ENCODE peak calls at places on chromosome X, in six cellular contexts. One of them, this sample, is unnamed.
A peak's percentile ranks its signal among the peaks of the same experiment; 100 is the strongest.

GRCh38 chrX:131747173-131747572 is 203.3 kb downstream of the OR13H1 start:
- DNase-seq in pancreas: peak; percentile 78
- DNase-seq in neural crest cell: no peak
- DNase-seq in lung: peak; percentile 74
- DNase-seq in progenitor cell of endocrine pancreas: no peak
- DNase-seq in transverse colon: peak; percentile 86
- DNase-seq in this sample: no peak

GRCh38 chrX:98203800-98204199 is 1320.1 kb downstream of the RPA4 start:
- DNase-seq in pancreas: no peak
- DNase-seq in transverse colon: no peak
- DNase-seq in progenitor cell of endocrine pancreas: no peak
- DNase-seq in lung: no peak
- DNase-seq in neural crest cell: no peak
- DNase-seq in this sample: no peak

GRCh38 chrX:22164770-22165388 is 107.8 kb upstream of the CBLL2 start:
- DNase-seq in neural crest cell: no peak
- DNase-seq in lung: no peak
- DNase-seq in progenitor cell of endocrine pancreas: no peak
- DNase-seq in pancreas: no peak
- DNase-seq in transverse colon: no peak
- DNase-seq in this sample: no peak

GRCh38 chrX:48045410-48046311 is 25.8 kb downstream of the ZNF630 start:
- DNase-seq in progenitor cell of endocrine pancreas: no peak
- DNase-seq in transverse colon: no peak
- DNase-seq in pancreas: no peak
- DNase-seq in neural crest cell: no peak
- DNase-seq in lung: peak; percentile 34
- DNase-seq in this sample: no peak

GRCh38 chrX:71919436-71919835 is 8.8 kb downstream of the NHSL2 start:
- DNase-seq in pancreas: no peak
- DNase-seq in lung: no peak
- DNase-seq in transverse colon: no peak
- DNase-seq in progenitor cell of endocrine pancreas: no peak
- DNase-seq in neural crest cell: no peak
- DNase-seq in this sample: no peak

GRCh38 chrX:47976254-47977151 is 27.3 kb downstream of the ZNF182 start:
- DNase-seq in lung: no peak
- DNase-seq in neural crest cell: no peak
- DNase-seq in transverse colon: no peak
- DNase-seq in pancreas: no peak
- DNase-seq in progenitor cell of endocrine pancreas: no peak
- DNase-seq in this sample: no peak

GRCh38 chrX:54811301-54811885 is 3.8 kb downstream of the MAGED2 start:
- DNase-seq in lung: no peak
- DNase-seq in progenitor cell of endocrine pancreas: no peak
- DNase-seq in pancreas: no peak
- DNase-seq in neural crest cell: no peak
- DNase-seq in transverse colon: no peak
- DNase-seq in this sample: no peak

GRCh38 chrX:31036895-31037294 is 34.9 kb downstream of the FTHL17 start:
- DNase-seq in transverse colon: peak; percentile 30
- DNase-seq in neural crest cell: peak; percentile 33
- DNase-seq in pancreas: peak; percentile 20
- DNase-seq in progenitor cell of endocrine pancreas: no peak
- DNase-seq in lung: peak; percentile 56
- DNase-seq in this sample: no peak

GRCh38 chrX:23515028-23515427 is 152.3 kb upstream of the PRDX4 start:
- DNase-seq in pancreas: no peak
- DNase-seq in transverse colon: no peak
- DNase-seq in neural crest cell: no peak
- DNase-seq in progenitor cell of endocrine pancreas: no peak
- DNase-seq in lung: no peak
- DNase-seq in this sample: no peak

GRCh38 chrX:129980540-129981206 is 1.8 kb upstream of the BCORL1 start:
- DNase-seq in neural crest cell: peak; percentile 29
- DNase-seq in lung: peak; percentile 52
- DNase-seq in pancreas: peak; percentile 75
- DNase-seq in progenitor cell of endocrine pancreas: peak; percentile 36
- DNase-seq in transverse colon: peak; percentile 73
- DNase-seq in this sample: peak; percentile 17

GRCh38 chrX:9342581-9343051 is 122.2 kb upstream of the TBL1X start:
- DNase-seq in progenitor cell of endocrine pancreas: peak; percentile 38
- DNase-seq in transverse colon: peak; percentile 85
- DNase-seq in lung: peak; percentile 87
- DNase-seq in neural crest cell: peak; percentile 47
- DNase-seq in pancreas: peak; percentile 80
- DNase-seq in this sample: peak; percentile 49

GRCh38 chrX:9957743-9958142 is 9.4 kb upstream of the CLDN34 start:
- DNase-seq in transverse colon: no peak
- DNase-seq in pancreas: no peak
- DNase-seq in progenitor cell of endocrine pancreas: no peak
- DNase-seq in neural crest cell: no peak
- DNase-seq in lung: no peak
- DNase-seq in this sample: no peak

GRCh38 chrX:23838953-23839352 is 56.0 kb downstream of the SAT1 start:
- DNase-seq in lung: no peak
- DNase-seq in progenitor cell of endocrine pancreas: no peak
- DNase-seq in neural crest cell: no peak
- DNase-seq in transverse colon: no peak
- DNase-seq in pancreas: no peak
- DNase-seq in this sample: no peak

GRCh38 chrX:3990569-3990968 is 277.1 kb upstream of the PRKX start:
- DNase-seq in progenitor cell of endocrine pancreas: no peak
- DNase-seq in transverse colon: no peak
- DNase-seq in pancreas: no peak
- DNase-seq in neural crest cell: no peak
- DNase-seq in lung: no peak
- DNase-seq in this sample: no peak

GRCh38 chrX:32448320-32448719 is 763.0 kb downstream of the DMD start:
- DNase-seq in pancreas: no peak
- DNase-seq in lung: no peak
- DNase-seq in neural crest cell: no peak
- DNase-seq in transverse colon: no peak
- DNase-seq in progenitor cell of endocrine pancreas: no peak
- DNase-seq in this sample: no peak

GRCh38 chrX:104136241-104137019 is 20.4 kb downstream of the SLC25A53 start:
- DNase-seq in progenitor cell of endocrine pancreas: peak; percentile 49
- DNase-seq in lung: peak; percentile 74
- DNase-seq in transverse colon: peak; percentile 67
- DNase-seq in neural crest cell: peak; percentile 70
- DNase-seq in pancreas: peak; percentile 67
- DNase-seq in this sample: peak; percentile 33

GRCh38 chrX:139560221-139560620 is 29.7 kb downstream of the F9 start:
- DNase-seq in transverse colon: no peak
- DNase-seq in lung: no peak
- DNase-seq in neural crest cell: no peak
- DNase-seq in progenitor cell of endocrine pancreas: no peak
- DNase-seq in pancreas: no peak
- DNase-seq in this sample: no peak

GRCh38 chrX:155819525-155819924 is 61.6 kb upstream of the VAMP7 start:
- DNase-seq in transverse colon: no peak
- DNase-seq in lung: no peak
- DNase-seq in pancreas: no peak
- DNase-seq in neural crest cell: no peak
- DNase-seq in progenitor cell of endocrine pancreas: no peak
- DNase-seq in this sample: no peak

GRCh38 chrX:153953342-153953830 is 8.9 kb upstream of the RENBP start:
- DNase-seq in progenitor cell of endocrine pancreas: peak; percentile 77
- DNase-seq in lung: peak; percentile 74
- DNase-seq in pancreas: no peak
- DNase-seq in transverse colon: peak; percentile 81
- DNase-seq in neural crest cell: peak; percentile 96
- DNase-seq in this sample: peak; percentile 70

GRCh38 chrX:46574941-46575381 is 1.4 kb downstream of the CHST7 start:
- DNase-seq in progenitor cell of endocrine pancreas: peak; percentile 24
- DNase-seq in lung: no peak
- DNase-seq in pancreas: no peak
- DNase-seq in transverse colon: no peak
- DNase-seq in neural crest cell: no peak
- DNase-seq in this sample: peak; percentile 17

DNA sequence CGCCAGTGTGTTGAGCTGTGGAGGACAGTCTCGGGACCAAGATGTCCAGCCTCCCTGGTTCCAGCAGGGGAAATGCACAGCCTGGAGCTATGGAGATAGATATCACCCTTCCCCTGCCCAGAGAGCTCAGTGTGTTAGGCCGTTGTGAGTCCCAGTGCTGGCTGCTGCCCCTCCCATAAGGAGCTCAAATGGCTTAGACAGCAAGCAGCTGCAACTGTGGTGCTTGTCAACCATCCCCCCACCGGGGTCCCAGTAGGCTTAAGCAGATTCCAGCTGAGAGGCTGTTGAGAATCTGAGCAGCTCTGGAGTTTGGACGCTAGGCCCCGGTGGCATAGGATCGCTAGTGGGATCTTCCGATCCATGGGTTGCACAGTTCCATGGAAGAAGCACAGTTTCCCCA is 181.8 kb upstream of the POF1B start:
- DNase-seq in transverse colon: no peak
- DNase-seq in progenitor cell of endocrine pancreas: no peak
- DNase-seq in neural crest cell: no peak
- DNase-seq in pancreas: no peak
- DNase-seq in lung: no peak
- DNase-seq in this sample: no peak
- TF ChIP-seq CTCF in transverse colon: no peak
- TF ChIP-seq CTCF in progenitor cell of endocrine pancreas: no peak
- TF ChIP-seq CTCF in neural crest cell: no peak
- TF ChIP-seq CTCF in pancreas: no peak
- TF ChIP-seq CTCF in lung: no peak
- TF ChIP-seq CTCF in this sample: no peak

GRCh38 chrX:106874075-106874474 is 29.1 kb downstream of the RIPPLY1 start:
- DNase-seq in progenitor cell of endocrine pancreas: no peak
- DNase-seq in lung: no peak
- DNase-seq in neural crest cell: no peak
- DNase-seq in pancreas: no peak
- DNase-seq in transverse colon: no peak
- DNase-seq in this sample: no peak
- TF ChIP-seq CTCF in progenitor cell of endocrine pancreas: peak; percentile 60
- TF ChIP-seq CTCF in lung: peak; percentile 17
- TF ChIP-seq CTCF in neural crest cell: peak; percentile 71
- TF ChIP-seq CTCF in pancreas: peak; percentile 17
- TF ChIP-seq CTCF in transverse colon: peak; percentile 56
- TF ChIP-seq CTCF in this sample: peak; percentile 40

DNA sequence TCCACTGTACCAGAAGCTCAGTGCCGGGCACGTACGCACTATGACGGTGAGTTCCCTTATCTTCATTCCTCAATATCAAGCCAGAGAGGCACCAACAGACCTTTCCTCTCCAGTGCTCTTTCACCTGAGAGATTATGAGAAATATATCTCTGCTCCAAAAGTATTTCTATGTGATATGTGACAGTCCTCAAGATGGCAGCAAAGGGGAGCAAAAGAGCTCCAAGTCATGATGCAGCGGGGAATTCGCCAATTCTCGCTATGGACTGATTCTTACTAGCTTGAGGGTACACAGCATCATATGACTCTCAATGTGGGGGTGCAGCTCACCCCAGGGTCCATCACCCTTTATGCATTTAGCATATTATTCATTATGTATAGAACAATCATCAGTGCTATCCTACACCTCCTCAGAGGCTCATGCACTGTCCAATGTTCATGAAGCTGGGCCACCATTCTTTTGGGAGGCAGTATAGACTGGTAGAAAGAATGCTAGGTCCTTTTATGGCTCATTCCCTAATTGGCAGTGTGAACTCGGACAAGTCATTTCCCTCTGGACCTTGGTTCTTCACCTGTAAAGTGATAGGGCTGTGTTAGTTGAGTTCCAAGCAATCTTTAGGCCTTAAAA is 12.8 kb upstream of the IQSEC2 start:
- DNase-seq in transverse colon: no peak
- DNase-seq in pancreas: no peak
- DNase-seq in progenitor cell of endocrine pancreas: no peak
- DNase-seq in neural crest cell: no peak
- DNase-seq in lung: no peak
- DNase-seq in this sample: no peak
- TF ChIP-seq CTCF in transverse colon: no peak
- TF ChIP-seq CTCF in pancreas: no peak
- TF ChIP-seq CTCF in progenitor cell of endocrine pancreas: no peak
- TF ChIP-seq CTCF in neural crest cell: peak; percentile 27
- TF ChIP-seq CTCF in lung: no peak
- TF ChIP-seq CTCF in this sample: no peak

GRCh38 chrX:113973706-113974105 is 610.2 kb upstream of the HTR2C start:
- DNase-seq in neural crest cell: no peak
- DNase-seq in lung: no peak
- DNase-seq in transverse colon: no peak
- DNase-seq in progenitor cell of endocrine pancreas: no peak
- DNase-seq in pancreas: no peak
- DNase-seq in this sample: no peak
- TF ChIP-seq CTCF in neural crest cell: no peak
- TF ChIP-seq CTCF in lung: no peak
- TF ChIP-seq CTCF in transverse colon: no peak
- TF ChIP-seq CTCF in progenitor cell of endocrine pancreas: no peak
- TF ChIP-seq CTCF in pancreas: no peak
- TF ChIP-seq CTCF in this sample: no peak

GRCh38 chrX:152197425-152197824 is 59.0 kb upstream of the MAGEA10 start:
- DNase-seq in neural crest cell: no peak
- DNase-seq in transverse colon: no peak
- DNase-seq in pancreas: no peak
- DNase-seq in lung: no peak
- DNase-seq in progenitor cell of endocrine pancreas: no peak
- DNase-seq in this sample: no peak
- TF ChIP-seq CTCF in neural crest cell: no peak
- TF ChIP-seq CTCF in transverse colon: no peak
- TF ChIP-seq CTCF in pancreas: no peak
- TF ChIP-seq CTCF in lung: no peak
- TF ChIP-seq CTCF in progenitor cell of endocrine pancreas: no peak
- TF ChIP-seq CTCF in this sample: no peak

DNA sequence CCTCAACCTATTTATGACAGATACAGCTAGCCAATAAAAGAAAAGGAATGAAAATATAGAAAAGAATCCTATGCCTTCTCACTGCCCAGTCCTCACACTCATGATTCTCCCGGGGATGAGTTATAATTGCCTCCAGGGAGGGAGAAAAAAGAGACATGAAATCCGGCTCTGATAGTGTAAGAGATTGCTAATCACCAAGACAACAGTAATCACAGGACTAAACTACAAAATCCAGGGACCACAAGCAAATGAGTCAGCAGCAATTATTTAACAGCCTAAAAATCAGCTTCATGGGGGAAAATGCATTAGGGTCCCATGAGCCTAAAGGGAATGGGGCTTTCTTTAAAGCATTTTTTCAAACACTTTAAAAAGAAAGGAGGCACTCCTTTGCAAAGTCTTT is 95.8 kb upstream of the DUSP21 start:
- DNase-seq in progenitor cell of endocrine pancreas: no peak
- DNase-seq in pancreas: no peak
- DNase-seq in lung: no peak
- DNase-seq in neural crest cell: no peak
- DNase-seq in transverse colon: no peak
- DNase-seq in this sample: no peak
- TF ChIP-seq CTCF in progenitor cell of endocrine pancreas: no peak
- TF ChIP-seq CTCF in pancreas: no peak
- TF ChIP-seq CTCF in lung: no peak
- TF ChIP-seq CTCF in neural crest cell: no peak
- TF ChIP-seq CTCF in transverse colon: no peak
- TF ChIP-seq CTCF in this sample: no peak

GRCh38 chrX:109475174-109475891 is 6.6 kb downstream of the GUCY2F start:
- DNase-seq in neural crest cell: peak; percentile 65
- DNase-seq in lung: peak; percentile 44
- DNase-seq in transverse colon: no peak
- DNase-seq in pancreas: peak; percentile 38
- DNase-seq in progenitor cell of endocrine pancreas: peak; percentile 34
- DNase-seq in this sample: no peak

GRCh38 chrX:109472939-109473713 is 8.8 kb downstream of the GUCY2F start:
- DNase-seq in neural crest cell: peak; percentile 35
- DNase-seq in transverse colon: no peak
- DNase-seq in lung: no peak
- DNase-seq in progenitor cell of endocrine pancreas: peak; percentile 20
- DNase-seq in pancreas: no peak
- DNase-seq in this sample: no peak
- TF ChIP-seq CTCF in neural crest cell: peak; percentile 60
- TF ChIP-seq CTCF in transverse colon: no peak
- TF ChIP-seq CTCF in lung: no peak
- TF ChIP-seq CTCF in progenitor cell of endocrine pancreas: peak; percentile 70
- TF ChIP-seq CTCF in pancreas: no peak
- TF ChIP-seq CTCF in this sample: no peak

GRCh38 chrX:68807818-68808217 is 21.0 kb upstream of the EFNB1 start:
- DNase-seq in transverse colon: no peak
- DNase-seq in neural crest cell: no peak
- DNase-seq in progenitor cell of endocrine pancreas: no peak
- DNase-seq in pancreas: no peak
- DNase-seq in lung: no peak
- DNase-seq in this sample: no peak
- TF ChIP-seq CTCF in transverse colon: peak; percentile 6
- TF ChIP-seq CTCF in neural crest cell: peak; percentile 47
- TF ChIP-seq CTCF in progenitor cell of endocrine pancreas: peak; percentile 24
- TF ChIP-seq CTCF in pancreas: no peak
- TF ChIP-seq CTCF in lung: peak; percentile 7
- TF ChIP-seq CTCF in this sample: no peak

This sample was measured in natural killer cell.